ENCODE peak calls at places on chromosomes 2 and 18, in six cellular contexts. P is fibroblast of mammary gland, E is mesothelial cell of epicardium, M is NCI-H1694, V is cardiac muscle cell, U is KBM-7. Y is an unnamed sample.

GRCh38 chr2:197873293-197873701 is 68.9 kb downstream of the PLCL1 start:
- DNase-seq in P (peak), E (no peak), M (peak), V (peak), U (no peak), Y (peak)

GRCh38 chr2:132632000-132632649 is 37.9 kb downstream of the LYPD1 start:
- DNase-seq in P (peak), E (no peak), M (no peak), V (no peak), U (no peak), Y (no peak)

GRCh38 chr2:133574620-133575019 is 6.4 kb upstream of the NCKAP5 start:
- DNase-seq in P (no peak), E (no peak), M (no peak), V (no peak), U (no peak), Y (no peak)

GRCh38 chr2:86786001-86786536 is 4.6 kb downstream of the CD8A start:
- DNase-seq in P (no peak), E (no peak), M (no peak), V (no peak), U (no peak), Y (no peak)

GRCh38 chr2:144472046-144472412 is 47.9 kb downstream of the ZEB2 start:
- DNase-seq in P (no peak), E (no peak), M (no peak), V (no peak), U (no peak), Y (no peak)

GRCh38 chr2:56589820-56590219 is 406.0 kb downstream of the CCDC85A start:
- DNase-seq in P (no peak), E (no peak), M (no peak), V (no peak), U (no peak), Y (no peak)

GRCh38 chr2:228657807-228658402 is 476.4 kb upstream of the SPHKAP start:
- DNase-seq in P (peak), E (no peak), M (peak), V (peak), U (peak), Y (no peak)

GRCh38 chr2:6917761-6918421 is 679 bp downstream of the RNF144A start:
- DNase-seq in P (no peak), E (no peak), M (no peak), V (no peak), U (no peak), Y (no peak)

GRCh38 chr2:75025633-75026380 is 67.4 kb downstream of the POLE4 start:
- DNase-seq in P (peak), E (no peak), M (no peak), V (no peak), U (no peak), Y (no peak)

GRCh38 chr2:72414108-72414507 is 266.4 kb upstream of the CYP26B1 start:
- DNase-seq in P (peak), E (no peak), M (no peak), V (no peak), U (no peak), Y (no peak)

GRCh38 chr18:34492652-34493051 is 217.4 kb upstream of the DTNA start:
- DNase-seq in P (no peak), E (no peak), M (no peak), V (no peak), U (no peak), Y (no peak)

GRCh38 chr18:36514778-36515177 is 217.3 kb downstream of the FHOD3 start:
- DNase-seq in P (no peak), E (no peak), M (no peak), V (peak), U (no peak), Y (peak)

GRCh38 chr18:56509656-56510055 is 128.7 kb downstream of the TXNL1 start:
- DNase-seq in P (no peak), E (no peak), M (no peak), V (no peak), U (peak), Y (no peak)

GRCh38 chr2:11270891-11271290 is 73.5 kb downstream of the ROCK2 start:
- DNase-seq in P (peak), E (no peak), M (no peak), V (no peak), U (no peak), Y (no peak)

GRCh38 chr2:168194784-168195522 is 52.4 kb downstream of the STK39 start:
- DNase-seq in P (peak), E (no peak), M (no peak), V (no peak), U (peak), Y (no peak)

Y was measured in WTC11.